ENCODE peak calls at places on chromosomes 13 and 19, in six cellular contexts. N, S, C, U, F and W are unnamed samples.

GRCh38 chr13:111568290-111568689 is 247.8 kb downstream of the TEX29 start:
- DNase-seq in N (no peak), S (no peak), C (no peak), U (no peak), F (no peak), W (no peak)

GRCh38 chr13:107124129-107124718 is 556.3 kb upstream of the ARGLU1 start:
- DNase-seq in N (peak; percentile 21), S (no peak), C (no peak), U (peak; percentile 18), F (no peak), W (no peak)

GRCh38 chr13:98345103-98345899 is 168.2 kb upstream of the RNF113B start:
- DNase-seq in N (peak; percentile 26), S (no peak), C (no peak), U (no peak), F (no peak), W (no peak)

GRCh38 chr19:48900477-48901452 is 653 bp downstream of the NUCB1 start:
- DNase-seq in N (peak; percentile 63), S (no peak), C (no peak), U (peak; percentile 29), F (peak; percentile 56), W (no peak)

GRCh38 chr13:84481958-84482357 is 599.7 kb upstream of the SLITRK1 start:
- DNase-seq in N (no peak), S (no peak), C (no peak), U (no peak), F (no peak), W (no peak)

GRCh38 chr13:26985285-26985878 is 186.2 kb downstream of the USP12 start:
- DNase-seq in N (peak; percentile 72), S (peak; percentile 49), C (no peak), U (peak; percentile 74), F (peak; percentile 81), W (peak; percentile 47)

GRCh38 chr19:30689474-30689873 is 317.3 kb downstream of the ZNF536 start:
- DNase-seq in N (peak; percentile 52), S (no peak), C (no peak), U (no peak), F (no peak), W (no peak)

GRCh38 chr13:34137200-34137599 is 319.3 kb downstream of the RFC3 start:
- DNase-seq in N (no peak), S (no peak), C (no peak), U (no peak), F (no peak), W (no peak)

GRCh38 chr19:14383898-14384669 is 2.8 kb downstream of the ADGRE5 start:
- DNase-seq in N (no peak), S (no peak), C (no peak), U (no peak), F (peak; percentile 72), W (peak; percentile 95)

GRCh38 chr19:8371011-8371804 is 7.3 kb downstream of the ANGPTL4 start:
- DNase-seq in N (peak; percentile 37), S (no peak), C (no peak), U (no peak), F (peak; percentile 85), W (no peak)

GRCh38 chr19:55695511-55696290 is 20.7 kb downstream of the EPN1 start:
- DNase-seq in N (no peak), S (no peak), C (no peak), U (no peak), F (no peak), W (no peak)

GRCh38 chr19:38228005-38228377 is 4.0 kb upstream of the DPF1 start:
- DNase-seq in N (no peak), S (no peak), C (no peak), U (no peak), F (no peak), W (no peak)

GRCh38 chr13:67557642-67558241 is 327.6 kb upstream of the PCDH9 start:
- DNase-seq in N (no peak), S (no peak), C (no peak), U (no peak), F (no peak), W (no peak)

GRCh38 chr19:12513531-12514061 is 29.0 kb upstream of the ZNF709 start:
- DNase-seq in N (peak; percentile 55), S (no peak), C (peak; percentile 21), U (no peak), F (no peak), W (no peak)

GRCh38 chr13:109667754-109668360 is 118.5 kb downstream of the IRS2 start:
- DNase-seq in N (peak; percentile 66), S (no peak), C (no peak), U (no peak), F (no peak), W (no peak)

GRCh38 chr13:99919132-99919531 is 52.4 kb downstream of the ZIC5 start:
- DNase-seq in N (no peak), S (no peak), C (no peak), U (no peak), F (no peak), W (no peak)

GRCh38 chr19:38941979-38942378 is 11.2 kb downstream of the MRPS12 start:
- DNase-seq in N (no peak), S (no peak), C (no peak), U (no peak), F (no peak), W (no peak)

GRCh38 chr19:40813182-40813581 is 14.2 kb downstream of the EGLN2 start:
- DNase-seq in N (no peak), S (no peak), C (no peak), U (no peak), F (no peak), W (no peak)

GRCh38 chr19:30076101-30076551 is 134.1 kb downstream of the URI1 start:
- DNase-seq in N (no peak), S (no peak), C (no peak), U (no peak), F (no peak), W (no peak)

GRCh38 chr13:26061947-26062346 is 10.1 kb upstream of the SHISA2 start:
- DNase-seq in N (no peak), S (no peak), C (no peak), U (no peak), F (no peak), W (no peak)

DNA sequence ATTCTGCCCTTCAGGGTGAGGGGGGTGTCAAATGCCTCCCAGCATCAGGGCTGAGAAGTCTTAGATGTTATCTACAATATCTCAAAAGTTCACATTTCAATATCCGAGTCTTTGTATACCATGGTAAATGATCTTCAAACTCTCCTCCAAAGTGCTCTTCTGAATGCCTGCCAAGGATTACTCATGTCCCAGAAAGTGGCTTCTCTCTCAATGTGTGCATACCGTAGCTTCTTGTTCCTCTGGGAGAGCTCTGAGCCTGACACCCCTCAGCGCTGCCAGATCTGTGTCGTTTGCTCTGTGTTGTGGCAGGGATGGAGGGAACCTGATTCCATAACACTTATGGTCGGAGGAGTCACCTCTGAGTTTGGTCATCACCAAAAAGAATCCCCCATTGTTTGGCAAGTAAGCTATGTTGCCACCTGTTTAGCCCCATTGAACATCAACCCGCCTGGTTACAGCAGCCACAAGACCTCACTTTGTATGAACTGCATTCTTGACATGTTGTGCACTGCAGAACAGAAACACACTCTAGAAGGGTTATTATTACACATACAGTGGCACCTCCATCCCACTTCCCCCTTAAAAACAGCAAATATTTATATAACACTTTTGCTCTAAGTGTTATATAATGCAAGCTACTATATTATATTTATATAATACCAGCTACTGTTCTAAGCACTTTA is 163.1 kb upstream of the MIR17HG start:
- DNase-seq in N (no peak), S (no peak), C (no peak), U (no peak), F (no peak), W (no peak)
- TF ChIP-seq GABPA in N (no peak), S (no peak), C (no peak), U (no peak), F (no peak), W (no peak)

GRCh38 chr19:18073197-18073596 is 13.5 kb downstream of the IL12RB1 start:
- DNase-seq in N (no peak), S (no peak), C (no peak), U (no peak), F (no peak), W (no peak)

GRCh38 chr19:18070181-18070580 is 16.6 kb downstream of the IL12RB1 start:
- DNase-seq in N (peak; percentile 6), S (no peak), C (no peak), U (no peak), F (no peak), W (no peak)

GRCh38 chr19:18072335-18072734 is 14.4 kb downstream of the IL12RB1 start:
- DNase-seq in N (no peak), S (no peak), C (no peak), U (no peak), F (no peak), W (no peak)

GRCh38 chr19:18069383-18069782 is 17.4 kb downstream of the IL12RB1 start:
- DNase-seq in N (peak; percentile 4), S (no peak), C (no peak), U (no peak), F (no peak), W (no peak)

DNA sequence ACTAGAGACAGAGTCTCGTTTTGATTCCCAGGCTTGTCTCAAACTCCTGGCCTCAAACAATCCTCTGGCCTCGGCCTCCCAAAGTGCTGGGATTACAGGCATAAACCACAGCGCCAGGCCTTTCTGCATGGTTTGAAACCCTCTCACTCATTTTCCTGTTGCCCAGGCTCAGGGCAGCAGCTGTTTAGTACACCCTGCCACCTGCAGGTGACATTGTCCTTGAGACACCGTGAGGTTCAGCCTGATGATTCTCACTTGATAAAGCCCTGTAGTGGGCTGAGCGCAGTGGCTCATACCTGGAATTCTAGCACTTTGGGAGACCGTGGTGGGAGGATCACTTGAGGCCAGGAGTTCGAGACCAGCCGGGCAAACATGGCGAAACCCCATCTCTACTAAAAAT is 12.5 kb downstream of the IL12RB1 start:
- DNase-seq in N (peak; percentile 11), S (no peak), C (no peak), U (peak; percentile 33), F (no peak), W (no peak)
- H3K4me3 ChIP-seq in N (no peak overlapping the region), S (no peak overlapping the region), C (no peak overlapping the region), U (no peak overlapping the region), F (no peak overlapping the region), W (no peak overlapping the region)

DNA sequence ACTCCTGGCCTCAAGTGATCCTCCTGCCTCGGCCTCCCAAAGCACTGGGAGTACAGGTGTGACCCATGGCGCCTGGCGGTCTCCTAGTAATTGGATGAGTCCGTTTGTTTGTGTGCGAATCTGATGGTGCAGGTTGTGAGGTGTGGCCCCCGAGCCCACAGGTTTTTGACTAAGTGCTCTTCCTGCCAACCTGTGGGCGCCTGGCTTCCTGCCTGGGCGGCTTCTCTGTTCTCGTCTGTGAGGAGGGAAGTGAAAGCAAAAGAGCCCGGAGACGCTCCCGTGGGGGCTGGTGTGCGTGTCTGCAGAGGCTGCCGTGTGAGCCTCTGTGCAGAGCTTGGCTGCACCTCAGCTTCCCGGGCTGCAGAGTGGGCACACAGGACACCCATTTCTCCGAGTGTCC is 10.0 kb downstream of the ARHGAP45 start:
- DNase-seq in N (no peak), S (peak; percentile 85), C (no peak), U (no peak), F (no peak), W (no peak)
- TF ChIP-seq GABPA in N (no peak), S (no peak), C (no peak), U (no peak), F (no peak), W (no peak)

DNA sequence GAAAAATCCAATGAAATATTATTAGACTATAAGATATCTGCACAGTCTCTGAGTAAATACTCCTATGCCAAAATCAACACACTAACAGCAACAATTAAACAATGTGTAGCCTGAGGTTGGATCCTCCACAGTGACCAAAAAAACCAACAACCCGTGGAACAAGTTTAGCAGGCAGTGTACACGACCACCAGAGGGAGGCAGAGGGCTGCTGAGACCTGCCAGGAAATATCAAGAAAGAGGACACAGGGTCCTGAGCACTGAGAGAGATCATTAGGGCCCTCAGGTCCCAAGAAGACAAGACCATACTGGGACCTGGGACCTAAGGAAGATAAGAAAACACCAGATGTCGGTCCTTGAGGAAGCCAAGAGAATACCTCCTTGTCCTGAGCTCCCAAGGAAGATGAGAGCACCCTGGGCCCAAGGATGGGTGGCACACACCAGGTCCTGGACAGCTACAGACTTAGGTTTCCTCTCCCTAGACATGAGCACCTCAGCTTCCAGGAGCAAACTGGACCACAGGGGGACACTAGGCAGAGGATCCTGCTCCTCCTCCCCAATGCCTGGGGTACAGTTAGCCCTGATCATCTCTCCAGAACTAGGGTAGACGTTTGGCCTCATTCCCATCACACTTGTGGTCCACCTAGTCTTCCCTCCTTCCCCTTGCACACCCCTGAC is 822 bp upstream of the ZNF274 start:
- DNase-seq in N (no peak), S (no peak), C (no peak), U (peak; percentile 71), F (peak; percentile 84), W (peak; percentile 86)
- H3K4me3 ChIP-seq in N (peak overlapping the region; percentile 65), S (peak overlapping the region; percentile 67), C (peak overlapping the region; percentile 40), U (peak overlapping the region; percentile 88), F (peak overlapping the region; percentile 74), W (peak overlapping the region; percentile 47)